ENCODE peak calls at places on chromosomes 2 and 18, in five cellular contexts. One of them, this sample, is unnamed.

GRCh38 chr2:45009303-45009927 is at the start of gene SIX2:
- DNase-seq in hippocampal formation: no peak
- DNase-seq in NCI-H2029 treated with DMSO at 0.1 percent for 48 hours: peak; percentile 82
- DNase-seq in stimulated activated naive B cell treated with anti-CD40 and anti-IgM and Interleukin-4, amounts not matched to agents 10 μg/mL and 1 μg/mL and 100 μg/mL, for 72 hours: no peak
- DNase-seq in NCI-H1092: peak; percentile 92
- DNase-seq in this sample: no peak

GRCh38 chr2:52686935-52687334 is 1080.7 kb upstream of the CHAC2 start:
- DNase-seq in hippocampal formation: no peak
- DNase-seq in NCI-H2029 treated with DMSO at 0.1 percent for 48 hours: no peak
- DNase-seq in stimulated activated naive B cell treated with anti-CD40 and anti-IgM and Interleukin-4, amounts not matched to agents 10 μg/mL and 1 μg/mL and 100 μg/mL, for 72 hours: no peak
- DNase-seq in NCI-H1092: no peak
- DNase-seq in this sample: no peak

GRCh38 chr2:159828736-159829135 is 30.7 kb upstream of the CD302 start:
- DNase-seq in hippocampal formation: no peak
- DNase-seq in NCI-H2029 treated with DMSO at 0.1 percent for 48 hours: no peak
- DNase-seq in stimulated activated naive B cell treated with anti-CD40 and anti-IgM and Interleukin-4, amounts not matched to agents 10 μg/mL and 1 μg/mL and 100 μg/mL, for 72 hours: no peak
- DNase-seq in NCI-H1092: no peak
- DNase-seq in this sample: no peak

GRCh38 chr2:60478660-60479059 is 74.8 kb downstream of the BCL11A start:
- DNase-seq in hippocampal formation: no peak
- DNase-seq in NCI-H2029 treated with DMSO at 0.1 percent for 48 hours: no peak
- DNase-seq in stimulated activated naive B cell treated with anti-CD40 and anti-IgM and Interleukin-4, amounts not matched to agents 10 μg/mL and 1 μg/mL and 100 μg/mL, for 72 hours: no peak
- DNase-seq in NCI-H1092: no peak
- DNase-seq in this sample: no peak

GRCh38 chr18:2518473-2518872 is 52.8 kb downstream of the METTL4 start:
- DNase-seq in hippocampal formation: no peak
- DNase-seq in NCI-H2029 treated with DMSO at 0.1 percent for 48 hours: no peak
- DNase-seq in stimulated activated naive B cell treated with anti-CD40 and anti-IgM and Interleukin-4, amounts not matched to agents 10 μg/mL and 1 μg/mL and 100 μg/mL, for 72 hours: no peak
- DNase-seq in NCI-H1092: no peak
- DNase-seq in this sample: no peak

GRCh38 chr2:31945572-31945935 is 65.3 kb downstream of the MEMO1 start:
- DNase-seq in hippocampal formation: no peak
- DNase-seq in NCI-H2029 treated with DMSO at 0.1 percent for 48 hours: no peak
- DNase-seq in stimulated activated naive B cell treated with anti-CD40 and anti-IgM and Interleukin-4, amounts not matched to agents 10 μg/mL and 1 μg/mL and 100 μg/mL, for 72 hours: no peak
- DNase-seq in NCI-H1092: no peak
- DNase-seq in this sample: no peak

GRCh38 chr2:18435425-18436037 is 124.9 kb downstream of the RDH14 start:
- DNase-seq in hippocampal formation: no peak
- DNase-seq in NCI-H2029 treated with DMSO at 0.1 percent for 48 hours: peak; percentile 51
- DNase-seq in stimulated activated naive B cell treated with anti-CD40 and anti-IgM and Interleukin-4, amounts not matched to agents 10 μg/mL and 1 μg/mL and 100 μg/mL, for 72 hours: no peak
- DNase-seq in NCI-H1092: peak; percentile 4
- DNase-seq in this sample: no peak

GRCh38 chr18:74139888-74140287 is 7.7 kb downstream of the FBXO15 start:
- DNase-seq in hippocampal formation: no peak
- DNase-seq in NCI-H2029 treated with DMSO at 0.1 percent for 48 hours: no peak
- DNase-seq in stimulated activated naive B cell treated with anti-CD40 and anti-IgM and Interleukin-4, amounts not matched to agents 10 μg/mL and 1 μg/mL and 100 μg/mL, for 72 hours: no peak
- DNase-seq in NCI-H1092: no peak
- DNase-seq in this sample: no peak

GRCh38 chr2:8678731-8679566 is 2.9 kb upstream of the ID2 start:
- DNase-seq in hippocampal formation: peak; percentile 86
- DNase-seq in NCI-H2029 treated with DMSO at 0.1 percent for 48 hours: peak; percentile 77
- DNase-seq in stimulated activated naive B cell treated with anti-CD40 and anti-IgM and Interleukin-4, amounts not matched to agents 10 μg/mL and 1 μg/mL and 100 μg/mL, for 72 hours: peak; percentile 71
- DNase-seq in NCI-H1092: peak; percentile 86
- DNase-seq in this sample: no peak

GRCh38 chr2:46309052-46309953 is 12.1 kb downstream of the EPAS1 start:
- DNase-seq in hippocampal formation: no peak
- DNase-seq in NCI-H2029 treated with DMSO at 0.1 percent for 48 hours: no peak
- DNase-seq in stimulated activated naive B cell treated with anti-CD40 and anti-IgM and Interleukin-4, amounts not matched to agents 10 μg/mL and 1 μg/mL and 100 μg/mL, for 72 hours: no peak
- DNase-seq in NCI-H1092: no peak
- DNase-seq in this sample: no peak

GRCh38 chr2:241242306-241242705 is 53.8 kb downstream of the ANO7 start:
- DNase-seq in hippocampal formation: no peak
- DNase-seq in NCI-H2029 treated with DMSO at 0.1 percent for 48 hours: no peak
- DNase-seq in stimulated activated naive B cell treated with anti-CD40 and anti-IgM and Interleukin-4, amounts not matched to agents 10 μg/mL and 1 μg/mL and 100 μg/mL, for 72 hours: no peak
- DNase-seq in NCI-H1092: no peak
- DNase-seq in this sample: no peak

GRCh38 chr2:128062571-128062970 is 28.4 kb upstream of the UGGT1 start:
- DNase-seq in hippocampal formation: no peak
- DNase-seq in NCI-H2029 treated with DMSO at 0.1 percent for 48 hours: no peak
- DNase-seq in stimulated activated naive B cell treated with anti-CD40 and anti-IgM and Interleukin-4, amounts not matched to agents 10 μg/mL and 1 μg/mL and 100 μg/mL, for 72 hours: no peak
- DNase-seq in NCI-H1092: no peak
- DNase-seq in this sample: no peak

GRCh38 chr18:12819330-12819729 is 64.7 kb downstream of the PTPN2 start:
- DNase-seq in hippocampal formation: no peak
- DNase-seq in NCI-H2029 treated with DMSO at 0.1 percent for 48 hours: no peak
- DNase-seq in stimulated activated naive B cell treated with anti-CD40 and anti-IgM and Interleukin-4, amounts not matched to agents 10 μg/mL and 1 μg/mL and 100 μg/mL, for 72 hours: no peak
- DNase-seq in NCI-H1092: no peak
- DNase-seq in this sample: no peak

GRCh38 chr2:159275111-159275510 is 11.4 kb downstream of the WDSUB1 start:
- DNase-seq in hippocampal formation: no peak
- DNase-seq in NCI-H2029 treated with DMSO at 0.1 percent for 48 hours: no peak
- DNase-seq in stimulated activated naive B cell treated with anti-CD40 and anti-IgM and Interleukin-4, amounts not matched to agents 10 μg/mL and 1 μg/mL and 100 μg/mL, for 72 hours: no peak
- DNase-seq in NCI-H1092: no peak
- DNase-seq in this sample: no peak

GRCh38 chr2:219387284-219388126 is at the start of gene DNPEP:
- DNase-seq in hippocampal formation: peak; percentile 100
- DNase-seq in NCI-H2029 treated with DMSO at 0.1 percent for 48 hours: no peak
- DNase-seq in stimulated activated naive B cell treated with anti-CD40 and anti-IgM and Interleukin-4, amounts not matched to agents 10 μg/mL and 1 μg/mL and 100 μg/mL, for 72 hours: peak; percentile 88
- DNase-seq in NCI-H1092: peak; percentile 81
- DNase-seq in this sample: no peak

GRCh38 chr18:32867330-32867729 is 94.5 kb upstream of the KLHL14 start:
- DNase-seq in hippocampal formation: no peak
- DNase-seq in NCI-H2029 treated with DMSO at 0.1 percent for 48 hours: no peak
- DNase-seq in stimulated activated naive B cell treated with anti-CD40 and anti-IgM and Interleukin-4, amounts not matched to agents 10 μg/mL and 1 μg/mL and 100 μg/mL, for 72 hours: no peak
- DNase-seq in NCI-H1092: no peak
- DNase-seq in this sample: no peak

GRCh38 chr2:105744909-105745853 is at the start of gene NCK2:
- DNase-seq in hippocampal formation: no peak
- DNase-seq in NCI-H2029 treated with DMSO at 0.1 percent for 48 hours: no peak
- DNase-seq in stimulated activated naive B cell treated with anti-CD40 and anti-IgM and Interleukin-4, amounts not matched to agents 10 μg/mL and 1 μg/mL and 100 μg/mL, for 72 hours: peak; percentile 35
- DNase-seq in NCI-H1092: no peak
- DNase-seq in this sample: no peak

GRCh38 chr2:144645055-144645778 is 125.3 kb upstream of the ZEB2 start:
- DNase-seq in hippocampal formation: no peak
- DNase-seq in NCI-H2029 treated with DMSO at 0.1 percent for 48 hours: no peak
- DNase-seq in stimulated activated naive B cell treated with anti-CD40 and anti-IgM and Interleukin-4, amounts not matched to agents 10 μg/mL and 1 μg/mL and 100 μg/mL, for 72 hours: no peak
- DNase-seq in NCI-H1092: no peak
- DNase-seq in this sample: no peak

GRCh38 chr2:201858781-201859180 is 52.4 kb downstream of the CDK15 start:
- DNase-seq in hippocampal formation: no peak
- DNase-seq in NCI-H2029 treated with DMSO at 0.1 percent for 48 hours: no peak
- DNase-seq in stimulated activated naive B cell treated with anti-CD40 and anti-IgM and Interleukin-4, amounts not matched to agents 10 μg/mL and 1 μg/mL and 100 μg/mL, for 72 hours: no peak
- DNase-seq in NCI-H1092: no peak
- DNase-seq in this sample: peak; percentile 46

GRCh38 chr2:172999641-173000387 is 75.8 kb upstream of the MAP3K20 start:
- DNase-seq in hippocampal formation: no peak
- DNase-seq in NCI-H2029 treated with DMSO at 0.1 percent for 48 hours: no peak
- DNase-seq in stimulated activated naive B cell treated with anti-CD40 and anti-IgM and Interleukin-4, amounts not matched to agents 10 μg/mL and 1 μg/mL and 100 μg/mL, for 72 hours: no peak
- DNase-seq in NCI-H1092: no peak
- DNase-seq in this sample: no peak

GRCh38 chr2:234963785-234964615 is 12.2 kb downstream of the SH3BP4 start:
- DNase-seq in hippocampal formation: no peak
- DNase-seq in NCI-H2029 treated with DMSO at 0.1 percent for 48 hours: no peak
- DNase-seq in stimulated activated naive B cell treated with anti-CD40 and anti-IgM and Interleukin-4, amounts not matched to agents 10 μg/mL and 1 μg/mL and 100 μg/mL, for 72 hours: no peak
- DNase-seq in NCI-H1092: no peak
- DNase-seq in this sample: no peak

GRCh38 chr2:29106980-29107388 is 8.2 kb upstream of the CLIP4 start:
- DNase-seq in hippocampal formation: no peak
- DNase-seq in NCI-H2029 treated with DMSO at 0.1 percent for 48 hours: no peak
- DNase-seq in stimulated activated naive B cell treated with anti-CD40 and anti-IgM and Interleukin-4, amounts not matched to agents 10 μg/mL and 1 μg/mL and 100 μg/mL, for 72 hours: no peak
- DNase-seq in NCI-H1092: no peak
- DNase-seq in this sample: no peak

GRCh38 chr2:198280145-198280544 is 475.8 kb downstream of the PLCL1 start:
- DNase-seq in hippocampal formation: no peak
- DNase-seq in NCI-H2029 treated with DMSO at 0.1 percent for 48 hours: no peak
- DNase-seq in stimulated activated naive B cell treated with anti-CD40 and anti-IgM and Interleukin-4, amounts not matched to agents 10 μg/mL and 1 μg/mL and 100 μg/mL, for 72 hours: no peak
- DNase-seq in NCI-H1092: no peak
- DNase-seq in this sample: no peak

GRCh38 chr2:43818761-43819160 is 19.9 kb downstream of the ABCG5 start:
- DNase-seq in hippocampal formation: no peak
- DNase-seq in NCI-H2029 treated with DMSO at 0.1 percent for 48 hours: no peak
- DNase-seq in stimulated activated naive B cell treated with anti-CD40 and anti-IgM and Interleukin-4, amounts not matched to agents 10 μg/mL and 1 μg/mL and 100 μg/mL, for 72 hours: no peak
- DNase-seq in NCI-H1092: no peak
- DNase-seq in this sample: no peak

GRCh38 chr2:75522543-75523312 is 38.0 kb downstream of the EVA1A start:
- DNase-seq in hippocampal formation: no peak
- DNase-seq in NCI-H2029 treated with DMSO at 0.1 percent for 48 hours: no peak
- DNase-seq in stimulated activated naive B cell treated with anti-CD40 and anti-IgM and Interleukin-4, amounts not matched to agents 10 μg/mL and 1 μg/mL and 100 μg/mL, for 72 hours: no peak
- DNase-seq in NCI-H1092: no peak
- DNase-seq in this sample: no peak

GRCh38 chr18:68262697-68263293 is 452.1 kb downstream of the TMX3 start:
- DNase-seq in hippocampal formation: no peak
- DNase-seq in NCI-H2029 treated with DMSO at 0.1 percent for 48 hours: no peak
- DNase-seq in stimulated activated naive B cell treated with anti-CD40 and anti-IgM and Interleukin-4, amounts not matched to agents 10 μg/mL and 1 μg/mL and 100 μg/mL, for 72 hours: no peak
- DNase-seq in NCI-H1092: no peak
- DNase-seq in this sample: no peak

GRCh38 chr2:229731916-229732315 is 17.6 kb upstream of the DNER start:
- DNase-seq in hippocampal formation: no peak
- DNase-seq in NCI-H2029 treated with DMSO at 0.1 percent for 48 hours: no peak
- DNase-seq in stimulated activated naive B cell treated with anti-CD40 and anti-IgM and Interleukin-4, amounts not matched to agents 10 μg/mL and 1 μg/mL and 100 μg/mL, for 72 hours: no peak
- DNase-seq in NCI-H1092: no peak
- DNase-seq in this sample: no peak

GRCh38 chr2:101718993-101719571 is 21.6 kb downstream of the MAP4K4 start:
- DNase-seq in hippocampal formation: no peak
- DNase-seq in NCI-H2029 treated with DMSO at 0.1 percent for 48 hours: no peak
- DNase-seq in stimulated activated naive B cell treated with anti-CD40 and anti-IgM and Interleukin-4, amounts not matched to agents 10 μg/mL and 1 μg/mL and 100 μg/mL, for 72 hours: peak; percentile 47
- DNase-seq in NCI-H1092: no peak
- DNase-seq in this sample: no peak

GRCh38 chr2:134453973-134454372 is 200.1 kb downstream of the MGAT5 start:
- DNase-seq in hippocampal formation: no peak
- DNase-seq in NCI-H2029 treated with DMSO at 0.1 percent for 48 hours: no peak
- DNase-seq in stimulated activated naive B cell treated with anti-CD40 and anti-IgM and Interleukin-4, amounts not matched to agents 10 μg/mL and 1 μg/mL and 100 μg/mL, for 72 hours: no peak
- DNase-seq in NCI-H1092: no peak
- DNase-seq in this sample: no peak

GRCh38 chr2:224685120-224685519 is 31.0 kb downstream of the CCDC195 start:
- DNase-seq in hippocampal formation: no peak
- DNase-seq in NCI-H2029 treated with DMSO at 0.1 percent for 48 hours: no peak
- DNase-seq in stimulated activated naive B cell treated with anti-CD40 and anti-IgM and Interleukin-4, amounts not matched to agents 10 μg/mL and 1 μg/mL and 100 μg/mL, for 72 hours: no peak
- DNase-seq in NCI-H1092: no peak
- DNase-seq in this sample: no peak

GRCh38 chr18:23825978-23826405 is 136.7 kb downstream of the LAMA3 start:
- DNase-seq in hippocampal formation: peak; percentile 17
- DNase-seq in NCI-H2029 treated with DMSO at 0.1 percent for 48 hours: no peak
- DNase-seq in stimulated activated naive B cell treated with anti-CD40 and anti-IgM and Interleukin-4, amounts not matched to agents 10 μg/mL and 1 μg/mL and 100 μg/mL, for 72 hours: no peak
- DNase-seq in NCI-H1092: no peak
- DNase-seq in this sample: peak; percentile 25

GRCh38 chr2:169095631-169096105 is 26.3 kb downstream of the DHRS9 start:
- DNase-seq in hippocampal formation: no peak
- DNase-seq in NCI-H2029 treated with DMSO at 0.1 percent for 48 hours: no peak
- DNase-seq in stimulated activated naive B cell treated with anti-CD40 and anti-IgM and Interleukin-4, amounts not matched to agents 10 μg/mL and 1 μg/mL and 100 μg/mL, for 72 hours: no peak
- DNase-seq in NCI-H1092: no peak
- DNase-seq in this sample: no peak

GRCh38 chr2:128736689-128737545 is 418.2 kb upstream of the HS6ST1 start:
- DNase-seq in hippocampal formation: peak; percentile 53
- DNase-seq in NCI-H2029 treated with DMSO at 0.1 percent for 48 hours: peak; percentile 23
- DNase-seq in stimulated activated naive B cell treated with anti-CD40 and anti-IgM and Interleukin-4, amounts not matched to agents 10 μg/mL and 1 μg/mL and 100 μg/mL, for 72 hours: peak; percentile 59
- DNase-seq in NCI-H1092: peak; percentile 34
- DNase-seq in this sample: peak; percentile 61

GRCh38 chr2:241595600-241596140 is 37.1 kb downstream of the BOK start:
- DNase-seq in hippocampal formation: no peak
- DNase-seq in NCI-H2029 treated with DMSO at 0.1 percent for 48 hours: no peak
- DNase-seq in stimulated activated naive B cell treated with anti-CD40 and anti-IgM and Interleukin-4, amounts not matched to agents 10 μg/mL and 1 μg/mL and 100 μg/mL, for 72 hours: no peak
- DNase-seq in NCI-H1092: no peak
- DNase-seq in this sample: no peak

This sample was measured in C1 segment of cervical spinal cord.